ENCODE peak calls at places on chromosomes 6 and 20, in four cellular contexts. A is GM12865, H is heart left ventricle, V is IMR-90. E is an unnamed sample.

GRCh38 chr20:62688855-62689460 is 19.7 kb upstream of the NTSR1 start:
- DNase-seq in A (no peak), H (no peak), V (peak), E (no peak)

GRCh38 chr6:56595490-56596122 is 47.1 kb downstream of the DST start:
- DNase-seq in A (peak), H (no peak), V (peak), E (peak)

GRCh38 chr6:71726121-71726520 is 160.2 kb upstream of the RIMS1 start:
- DNase-seq in A (no peak), H (no peak), V (no peak), E (no peak)

GRCh38 chr6:20540683-20541082 is 6.4 kb downstream of the CDKAL1 start:
- DNase-seq in A (no peak), H (no peak), V (peak), E (no peak)

GRCh38 chr6:86581833-86582232 is 355.5 kb upstream of the HTR1E start:
- DNase-seq in A (no peak), H (no peak), V (no peak), E (no peak)

GRCh38 chr6:132505158-132505557 is 7.8 kb downstream of the STX7 start:
- DNase-seq in A (no peak), H (no peak), V (no peak), E (no peak)

GRCh38 chr20:22532598-22532997 is 51.8 kb downstream of the FOXA2 start:
- DNase-seq in A (no peak), H (no peak), V (no peak), E (no peak)

GRCh38 chr6:78502386-78502887 is 364.9 kb upstream of the IRAK1BP1 start:
- DNase-seq in A (no peak), H (no peak), V (no peak), E (no peak)

GRCh38 chr6:86357877-86358276 is 579.5 kb upstream of the HTR1E start:
- DNase-seq in A (no peak), H (no peak), V (no peak), E (no peak)

GRCh38 chr6:131022691-131023090 is 40.4 kb downstream of the EPB41L2 start:
- DNase-seq in A (no peak), H (no peak), V (no peak), E (no peak)

GRCh38 chr6:70601014-70601413 is 34.3 kb downstream of the SDHAF4 start:
- DNase-seq in A (no peak), H (no peak), V (no peak), E (no peak)

GRCh38 chr20:45206746-45207145 is at the start of gene SEMG1:
- DNase-seq in A (no peak), H (no peak), V (no peak), E (no peak)

GRCh38 chr6:29724937-29725869 is 2.0 kb downstream of the HLA-F start:
- DNase-seq in A (no peak), H (no peak), V (no peak), E (no peak)

GRCh38 chr6:29722773-29723665 is at the start of gene HLA-F:
- DNase-seq in A (peak), H (peak), V (peak), E (peak)

GRCh38 chr6:29725981-29726380 is 2.7 kb downstream of the HLA-F start:
- DNase-seq in A (no peak), H (no peak), V (no peak), E (no peak)

GRCh38 chr6:29726795-29727194 is 3.6 kb downstream of the HLA-F start:
- DNase-seq in A (no peak), H (no peak), V (no peak), E (no peak)

GRCh38 chr6:29723666-29724588 is 693 bp downstream of the HLA-F start:
- DNase-seq in A (peak), H (peak), V (no peak), E (peak)
- TF ChIP-seq CTCF in A (no peak), H (no peak), V (no peak), E (no peak)

GRCh38 chr6:165889636-165890403 is 226.8 kb upstream of the PDE10A start:
- DNase-seq in A (peak), H (no peak), V (peak), E (no peak)
- TF ChIP-seq CTCF in A (peak), H (peak), V (peak), E (peak)

DNA sequence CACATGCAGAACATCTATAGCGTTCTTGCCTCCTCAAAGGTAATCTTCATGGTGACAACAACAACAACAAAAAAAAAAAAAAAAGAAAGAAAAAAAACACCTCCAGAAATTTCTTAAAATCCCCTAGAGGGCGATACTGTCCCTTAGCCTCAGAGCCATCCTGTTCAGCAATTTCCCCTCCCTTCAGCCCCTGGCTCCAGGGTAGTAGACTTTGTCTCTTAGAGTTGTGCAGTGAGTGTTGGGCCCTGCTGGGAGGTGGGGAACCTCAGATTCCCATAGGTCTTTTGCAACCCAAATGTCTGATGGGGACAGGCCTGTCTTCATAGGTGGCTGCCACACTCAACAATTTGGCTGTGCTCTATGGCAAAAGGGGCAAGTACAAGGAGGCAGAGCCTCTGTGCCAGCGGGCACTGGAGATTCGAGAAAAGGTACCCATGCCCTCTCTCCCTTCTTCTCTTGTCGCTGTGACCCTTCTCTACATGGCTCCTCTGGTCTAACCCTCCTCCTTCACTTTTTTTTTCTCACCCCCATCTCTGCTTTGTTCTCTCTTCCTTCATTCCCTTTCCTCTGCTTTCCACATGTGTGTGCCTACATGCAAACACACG is 6.0 kb upstream of the PTK7 start:
- DNase-seq in A (peak), H (no peak), V (peak), E (peak)
- TF ChIP-seq CTCF in A (peak), H (no peak), V (peak), E (peak)

DNA sequence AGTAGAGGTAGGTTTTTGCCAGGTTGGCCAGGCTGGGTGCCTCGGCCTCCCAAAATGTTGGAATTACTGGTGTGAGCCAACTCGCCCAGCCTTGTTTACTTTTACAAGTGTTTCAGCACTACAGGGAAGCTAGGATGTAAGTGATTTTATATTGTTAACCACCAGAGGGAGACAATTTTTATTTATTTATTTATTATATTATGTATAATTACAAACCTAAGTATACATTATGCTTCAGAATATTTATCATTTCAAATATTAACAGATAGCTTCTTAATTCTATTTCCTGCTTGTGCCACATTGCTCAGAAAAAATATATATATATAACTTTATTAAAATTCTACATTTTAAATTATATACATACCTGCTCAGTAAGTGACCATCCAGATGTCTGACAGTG is 9.8 kb downstream of the MMUT start:
- DNase-seq in A (no peak), H (no peak), V (no peak), E (no peak)
- TF ChIP-seq CTCF in A (no peak), H (no peak), V (peak), E (no peak)

GRCh38 chr6:118965843-118966242 is 30.9 kb upstream of the MCM9 start:
- DNase-seq in A (no peak), H (no peak), V (no peak), E (no peak)

GRCh38 chr6:118965354-118965753 is 30.4 kb upstream of the MCM9 start:
- DNase-seq in A (no peak), H (no peak), V (no peak), E (no peak)

GRCh38 chr6:118970866-118971265 is 35.9 kb upstream of the MCM9 start:
- DNase-seq in A (no peak), H (no peak), V (no peak), E (no peak)

GRCh38 chr6:118967239-118967638 is 32.3 kb upstream of the MCM9 start:
- DNase-seq in A (no peak), H (no peak), V (no peak), E (no peak)

DNA sequence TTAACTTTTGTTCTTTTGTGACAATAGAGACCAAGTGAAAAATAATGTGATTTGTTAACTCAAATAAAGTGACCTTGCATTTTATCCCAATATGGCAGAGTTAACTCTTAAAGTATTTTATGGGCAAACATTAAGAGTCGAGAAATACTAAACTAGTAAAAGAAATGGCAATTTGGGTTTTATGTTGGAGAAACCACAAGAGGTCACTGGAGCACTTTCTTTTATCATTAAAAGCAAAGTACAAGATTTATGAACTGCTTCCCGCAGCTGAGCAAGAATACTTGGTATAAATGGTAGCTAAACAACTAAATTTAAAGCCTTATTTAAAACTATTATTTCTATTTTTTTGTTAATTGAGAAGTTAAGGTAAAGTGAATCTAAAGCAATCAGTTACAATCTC is 33.5 kb upstream of the MCM9 start:
- DNase-seq in A (peak), H (no peak), V (peak), E (no peak)
- TF ChIP-seq CTCF in A (peak), H (peak), V (peak), E (peak)

GRCh38 chr6:103672169-103672568 is 1187.5 kb downstream of the HACE1 start:
- DNase-seq in A (no peak), H (no peak), V (no peak), E (no peak)
- TF ChIP-seq CTCF in A (no peak), H (no peak), V (no peak), E (no peak)

DNA sequence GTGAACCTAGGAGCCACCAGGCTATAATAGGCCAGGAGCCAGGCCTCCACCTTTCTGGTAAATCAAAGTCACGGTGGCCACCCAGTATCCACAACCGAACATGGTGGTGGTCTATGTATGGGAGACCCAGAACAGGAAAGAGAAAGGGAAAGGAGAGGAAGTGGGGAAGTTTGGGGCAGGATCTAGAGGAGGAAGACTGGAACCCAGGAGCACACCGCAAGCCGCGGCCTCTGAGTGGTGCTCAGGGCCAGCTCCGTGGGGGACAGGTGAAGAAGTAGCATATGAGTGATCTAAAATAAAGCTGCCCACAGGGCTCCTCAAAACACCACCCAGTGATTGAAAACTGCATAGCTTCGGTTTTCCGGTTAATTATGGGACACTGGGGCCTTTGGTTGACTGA is 214.8 kb downstream of the ZDHHC14 start:
- DNase-seq in A (no peak), H (no peak), V (no peak), E (no peak)
- TF ChIP-seq CTCF in A (no peak), H (no peak), V (no peak), E (no peak)

GRCh38 chr6:37432916-37433656 is at the start of gene CMTR1:
- DNase-seq in A (peak), H (peak), V (peak), E (peak)
- TF ChIP-seq CTCF in A (no peak), H (no peak), V (peak), E (no peak)

DNA sequence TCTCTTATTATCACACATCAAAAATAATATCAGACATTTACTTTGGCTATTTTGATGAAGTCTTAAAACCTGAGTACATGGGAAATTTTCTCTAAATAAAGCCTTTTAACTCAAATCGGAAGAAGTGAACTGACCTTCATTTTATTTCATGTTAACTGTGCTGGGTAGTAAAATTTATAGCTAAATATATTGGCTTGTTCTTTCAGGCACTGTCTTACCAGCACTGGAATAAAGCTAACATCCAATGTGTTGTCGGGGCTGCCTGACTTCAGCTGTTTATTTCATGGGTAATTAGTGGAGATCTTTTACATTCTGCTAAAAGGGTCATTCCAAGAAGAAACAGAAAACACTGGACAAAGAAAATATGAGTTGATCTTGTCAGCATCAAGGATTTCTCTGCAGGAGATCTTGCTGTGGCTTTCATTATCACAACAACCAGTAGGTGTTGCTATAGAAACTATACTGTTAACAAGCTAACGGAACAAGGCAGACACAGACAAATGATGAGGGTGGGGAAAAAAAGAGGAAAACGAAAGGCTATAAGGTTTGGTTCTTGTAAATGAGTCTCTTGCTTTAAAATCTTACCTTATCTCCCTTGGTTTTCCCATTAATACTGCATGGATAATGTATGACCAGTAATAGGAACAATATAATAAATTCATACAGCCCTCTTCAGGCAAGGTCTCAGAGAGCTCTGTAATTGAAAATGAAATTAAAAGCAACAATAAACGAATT is 206.9 kb downstream of the SIM1 start:
- DNase-seq in A (peak), H (no peak), V (peak), E (peak)
- TF ChIP-seq CTCF in A (no peak), H (no peak), V (peak), E (no peak)